ENCODE peak calls at places on chromosome 12, in five cellular contexts. O, Z, L, X and S are unnamed samples.

GRCh38 chr12:67483871-67484554 is 164.5 kb upstream of the DYRK2 start:
- DNase-seq in X (peak; percentile 8), L (no peak), Z (no peak), O (no peak), S (no peak)

GRCh38 chr12:56803750-56804149 is 40.6 kb downstream of the HSD17B6 start:
- DNase-seq in O (no peak), X (peak; percentile 15), L (no peak), Z (no peak), S (no peak)

GRCh38 chr12:110766311-110767154 is 23.8 kb upstream of the PPP1CC start:
- DNase-seq in X (peak; percentile 54), O (no peak), L (no peak), Z (no peak), S (no peak)

GRCh38 chr12:22759769-22760674 is 135.1 kb downstream of the ETNK1 start:
- DNase-seq in X (no peak), L (no peak), O (no peak), Z (no peak), S (no peak)

GRCh38 chr12:122227341-122227740 is 1.5 kb upstream of the DIABLO start:
- DNase-seq in X (no peak), O (peak; percentile 63), Z (no peak), L (no peak), S (no peak)

GRCh38 chr12:113055594-113056380 is 743 bp upstream of the DTX1 start:
- DNase-seq in Z (no peak), X (no peak), O (no peak), L (no peak), S (peak; percentile 48)

GRCh38 chr12:52907092-52907810 is 2.4 kb upstream of the KRT8 start:
- DNase-seq in X (no peak), O (no peak), Z (peak; percentile 33), L (peak; percentile 95), S (no peak)

GRCh38 chr12:82475211-82475610 is 116.9 kb downstream of the METTL25 start:
- DNase-seq in X (no peak), Z (no peak), O (no peak), L (no peak), S (no peak)

GRCh38 chr12:27732281-27732680 is 21.6 kb downstream of the MRPS35 start:
- DNase-seq in L (no peak), X (peak; percentile 26), Z (no peak), O (no peak), S (peak; percentile 20)

GRCh38 chr12:57129311-57130288 is 1.3 kb downstream of the LRP1 start:
- DNase-seq in O (no peak), X (peak; percentile 76), L (no peak), Z (no peak), S (no peak)

GRCh38 chr12:7937867-7938506 is 2.0 kb upstream of the SLC2A3 start:
- DNase-seq in O (no peak), Z (peak; percentile 26), L (no peak), X (peak; percentile 71), S (no peak)

GRCh38 chr12:109871678-109872314 is 8.5 kb downstream of the GLTP start:
- DNase-seq in X (peak; percentile 48), L (no peak), O (no peak), Z (no peak), S (no peak)

GRCh38 chr12:106879612-106880011 is 76.1 kb upstream of the TMEM263 start:
- DNase-seq in O (no peak), L (no peak), Z (no peak), X (no peak), S (no peak)

GRCh38 chr12:109115758-109116610 is at the start of gene ACACB:
- DNase-seq in Z (no peak), O (no peak), X (no peak), L (no peak), S (no peak)

GRCh38 chr12:20403230-20403629 is 34.9 kb downstream of the PDE3A start:
- DNase-seq in L (no peak), X (no peak), Z (no peak), O (no peak), S (no peak)

GRCh38 chr12:9331218-9331626 is 123.0 kb upstream of the PZP start:
- DNase-seq in Z (no peak), L (peak; percentile 58), O (peak; percentile 30), X (peak; percentile 81), S (peak; percentile 62)

GRCh38 chr12:19965196-19966038 is 402.9 kb upstream of the PDE3A start:
- DNase-seq in Z (no peak), L (no peak), X (no peak), O (no peak), S (no peak)

GRCh38 chr12:23099604-23100003 is 474.6 kb downstream of the ETNK1 start:
- DNase-seq in Z (peak; percentile 52), L (no peak), O (no peak), X (no peak), S (no peak)

GRCh38 chr12:45049912-45050318 is 984 bp downstream of the DBX2 start:
- DNase-seq in L (no peak), X (peak; percentile 20), Z (no peak), O (no peak), S (no peak)